ENCODE peak calls at places on chromosome 6, in four cellular contexts. L, O, E and I are unnamed samples.
A peak's percentile ranks its signal among the peaks of the same experiment; 100 is the strongest.

GRCh38 chr6:2133718-2134310 is 111.6 kb downstream of the GMDS start:
- DNase-seq in E (no peak), O (no peak), L (no peak), I (no peak)

GRCh38 chr6:132456700-132457143 is 55.4 kb upstream of the MOXD1 start:
- DNase-seq in L (no peak), E (peak; percentile 22), O (no peak), I (no peak)

GRCh38 chr6:24191346-24191745 is 65.3 kb downstream of the NRSN1 start:
- DNase-seq in E (no peak), O (no peak), L (no peak), I (no peak)

GRCh38 chr6:76165471-76166221 is 93.2 kb upstream of the IMPG1 start:
- DNase-seq in L (no peak), O (no peak), E (no peak), I (no peak)

GRCh38 chr6:17169291-17169690 is 67.4 kb downstream of the STMND1 start:
- DNase-seq in L (no peak), O (no peak), E (no peak), I (peak; percentile 83)

GRCh38 chr6:6975395-6976111 is 132.2 kb upstream of the RREB1 start:
- DNase-seq in L (no peak), O (no peak), E (no peak), I (no peak)

GRCh38 chr6:151016107-151016506 is 150.6 kb downstream of the MTHFD1L start:
- DNase-seq in E (no peak), O (no peak), L (no peak), I (no peak)

GRCh38 chr6:124400600-124400999 is 561.6 kb upstream of the RNF217 start:
- DNase-seq in O (no peak), E (no peak), L (no peak), I (no peak)

GRCh38 chr6:75334266-75335040 is 49.9 kb upstream of the TMEM30A start:
- DNase-seq in L (peak; percentile 82), E (peak; percentile 94), O (peak; percentile 84), I (peak; percentile 72)

GRCh38 chr6:156756630-156757610 is 20.3 kb upstream of the ARID1B start:
- DNase-seq in L (no peak), O (no peak), E (no peak), I (no peak)

GRCh38 chr6:117548797-117549301 is 53.5 kb downstream of the GOPC start:
- DNase-seq in E (peak; percentile 30), L (no peak), O (no peak), I (peak; percentile 73)

GRCh38 chr6:34004706-34005105 is 141.2 kb downstream of the GRM4 start:
- DNase-seq in L (no peak), O (no peak), E (no peak), I (no peak)

GRCh38 chr6:34084591-34085280 is 61.2 kb downstream of the GRM4 start:
- DNase-seq in E (no peak), L (no peak), O (no peak), I (no peak)

GRCh38 chr6:1087112-1087843 is 224.6 kb upstream of the FOXQ1 start:
- DNase-seq in L (no peak), E (no peak), O (no peak), I (no peak)

GRCh38 chr6:127971945-127972391 is 71.1 kb upstream of the THEMIS start:
- DNase-seq in O (no peak), L (no peak), E (peak; percentile 64), I (peak; percentile 70)

GRCh38 chr6:44446626-44447297 is 59.3 kb downstream of the CDC5L start:
- DNase-seq in E (no peak), O (no peak), L (no peak), I (peak; percentile 93)

GRCh38 chr6:97501875-97502274 is 218.9 kb upstream of the MMS22L start:
- DNase-seq in L (no peak), E (no peak), O (no peak), I (no peak)

GRCh38 chr6:30589754-30590358 is 18.6 kb downstream of the ABCF1 start:
- DNase-seq in E (no peak), O (no peak), L (no peak), I (no peak)

GRCh38 chr6:84489598-84489997 is 262.2 kb upstream of the CEP162 start:
- DNase-seq in E (no peak), O (no peak), L (no peak), I (no peak)

GRCh38 chr6:40950986-40951730 is 87.9 kb downstream of the UNC5CL start:
- DNase-seq in E (peak; percentile 81), L (no peak), O (no peak), I (peak; percentile 41)

GRCh38 chr6:138486249-138487121 is 12.8 kb downstream of the NHSL1 start:
- DNase-seq in O (no peak), E (peak; percentile 81), L (no peak), I (no peak)

GRCh38 chr6:87660226-87660886 is 41.7 kb downstream of the AKIRIN2 start:
- DNase-seq in E (no peak), L (no peak), O (no peak), I (peak; percentile 83)

GRCh38 chr6:131831392-131831791 is 23.6 kb downstream of the ENPP1 start:
- DNase-seq in L (no peak), E (no peak), O (no peak), I (peak; percentile 46)

GRCh38 chr6:88983532-88983931 is 20.1 kb upstream of the RNGTT start:
- DNase-seq in E (peak; percentile 62), O (peak; percentile 55), L (no peak), I (peak; percentile 36)

GRCh38 chr6:136077834-136078576 is 172.1 kb downstream of the MTFR2 start:
- DNase-seq in E (no peak), O (no peak), L (no peak), I (peak; percentile 96)

GRCh38 chr6:134175532-134176282 is 123.3 kb upstream of the SLC2A12 start:
- DNase-seq in O (no peak), L (no peak), E (peak; percentile 81), I (peak; percentile 78)

GRCh38 chr6:155247618-155248017 is 16.2 kb upstream of the CLDN20 start:
- DNase-seq in O (no peak), L (no peak), E (peak; percentile 33), I (peak; percentile 26)

GRCh38 chr6:169248521-169248971 is 5.1 kb downstream of the THBS2 start:
- DNase-seq in E (no peak), O (no peak), L (no peak), I (no peak)

GRCh38 chr6:106084973-106085686 is 1.0 kb upstream of the PRDM1 start:
- DNase-seq in E (peak; percentile 71), L (no peak), O (no peak), I (peak; percentile 68)

GRCh38 chr6:137550527-137550926 is 56.3 kb upstream of the OLIG3 start:
- DNase-seq in E (no peak), L (no peak), O (no peak), I (no peak)

GRCh38 chr6:56992703-56993102 is 37.8 kb downstream of the BEND6 start:
- DNase-seq in E (no peak), O (no peak), L (no peak), I (peak; percentile 3)

GRCh38 chr6:68049562-68049961 is 585.5 kb upstream of the ADGRB3 start:
- DNase-seq in E (no peak), L (no peak), O (no peak), I (no peak)

GRCh38 chr6:75748743-75749538 is at the start of gene MYO6:
- DNase-seq in E (peak; percentile 70), O (peak; percentile 83), L (peak; percentile 36), I (peak; percentile 47)

GRCh38 chr6:30162265-30163089 is 869 bp upstream of the TRIM15 start:
- DNase-seq in L (no peak), O (no peak), E (no peak), I (no peak)

GRCh38 chr6:146905313-146905712 is 298.9 kb upstream of the STXBP5 start:
- DNase-seq in L (no peak), E (peak; percentile 30), O (no peak), I (peak; percentile 42)

GRCh38 chr6:46684771-46685170 is 2.9 kb upstream of the TDRD6 start:
- DNase-seq in L (no peak), O (no peak), E (no peak), I (peak; percentile 44)

GRCh38 chr6:41674231-41675000 is 36.1 kb downstream of the MDFI start:
- DNase-seq in L (no peak), E (no peak), O (no peak), I (no peak)

DNA sequence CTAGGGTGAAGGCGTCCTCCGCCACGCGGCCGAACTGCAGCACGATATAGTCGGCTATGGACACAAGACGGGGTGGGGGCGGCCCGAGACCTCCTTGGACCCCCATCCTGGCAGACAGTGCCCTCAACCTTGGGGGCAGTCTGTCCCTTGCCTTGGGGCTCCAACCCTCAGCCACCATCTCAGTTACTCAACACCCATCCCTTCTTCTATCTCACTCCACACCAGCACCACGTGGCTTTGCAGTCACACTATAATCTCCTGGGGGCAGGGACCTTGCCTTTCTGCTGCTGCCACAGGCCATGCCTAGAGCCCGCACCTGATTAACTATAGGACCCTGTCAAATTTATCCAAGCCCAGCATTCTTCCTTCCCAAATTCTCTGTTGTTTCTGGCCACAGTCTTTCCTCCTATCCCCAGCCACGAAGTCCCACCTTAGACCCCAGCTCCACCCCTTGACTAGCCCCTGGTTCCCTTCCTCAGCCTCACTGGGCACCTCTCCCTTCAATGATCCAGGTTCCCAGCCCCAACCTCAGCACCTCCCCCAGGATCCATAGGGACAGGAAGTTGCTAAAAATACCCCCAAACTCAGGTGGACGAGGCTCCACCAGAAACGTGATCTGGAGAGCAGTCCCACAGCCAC is 1.6 kb upstream of the TEAD3 start:
- DNase-seq in O (no peak), E (peak; percentile 63), L (no peak), I (no peak)
- H2BK120ac ChIP-seq in O (no peak overlapping the region), E (peak overlapping the region; percentile 0), L (no peak overlapping the region), I (peak overlapping the region; percentile 36)

GRCh38 chr6:39417440-39417839 is 94.9 kb upstream of the KCNK16 start:
- DNase-seq in O (no peak), E (no peak), L (no peak), I (no peak)
- H2BK5ac ChIP-seq in O (no peak overlapping the region), E (no peak overlapping the region), L (no peak overlapping the region), I (no peak overlapping the region)

GRCh38 chr6:158769696-158770446 is 49.3 kb downstream of the EZR start:
- DNase-seq in L (no peak), O (no peak), E (peak; percentile 55), I (no peak)
- H3K56ac ChIP-seq in L (no peak overlapping the region), O (no peak overlapping the region), E (no peak overlapping the region), I (no peak overlapping the region)

GRCh38 chr6:119126140-119126539 is 47.7 kb upstream of the FAM184A start:
- DNase-seq in E (no peak), L (no peak), O (no peak), I (no peak)
- H2BK120ac ChIP-seq in E (no peak overlapping the region), L (no peak overlapping the region), O (no peak overlapping the region), I (no peak overlapping the region)

DNA sequence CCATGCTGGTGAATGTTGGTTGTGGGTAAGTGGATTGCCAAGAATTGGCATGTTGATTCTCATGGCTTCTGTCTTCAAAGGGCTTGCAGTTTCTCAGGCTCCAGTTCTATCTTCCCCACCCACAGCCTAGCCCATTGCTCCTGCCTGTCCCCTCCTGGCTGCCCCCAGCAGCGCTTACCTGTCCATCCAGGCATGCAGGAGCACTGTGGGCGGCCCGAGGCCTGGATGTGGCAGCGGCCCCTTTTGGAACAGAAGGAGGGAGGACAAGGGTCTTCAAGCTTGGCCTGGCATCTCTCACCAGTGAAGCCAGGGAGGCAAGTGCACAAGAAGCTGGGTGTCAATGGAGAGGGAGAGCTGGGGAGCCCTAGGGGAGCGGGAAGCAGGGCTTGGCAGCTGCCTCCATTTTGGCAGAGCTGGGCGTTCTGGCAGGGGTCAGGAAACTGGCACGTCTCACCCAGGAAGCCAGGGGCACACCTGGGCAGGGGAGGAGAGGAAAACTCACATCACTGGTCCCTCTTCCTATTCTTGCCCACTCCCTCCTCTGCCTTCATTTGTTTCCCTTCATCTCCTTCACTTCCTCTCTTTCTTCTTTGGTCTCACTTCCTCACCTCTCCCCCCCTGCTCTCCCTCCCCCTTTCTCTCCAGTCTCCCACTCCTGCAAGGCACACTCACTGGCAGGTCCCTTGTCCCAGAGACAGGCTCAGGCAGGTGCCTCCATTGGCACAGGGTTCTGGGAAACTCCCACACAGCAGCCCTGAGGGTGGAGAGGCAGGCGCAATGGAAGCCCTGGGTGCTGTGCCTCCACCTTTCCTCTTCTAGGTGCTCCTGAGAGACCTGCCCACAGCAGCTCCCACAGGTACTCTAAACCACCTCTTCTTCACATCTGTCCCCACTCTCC is 1.3 kb downstream of the NOTCH4 start:
- DNase-seq in O (no peak), L (no peak), E (no peak), I (no peak)
- H2BK5ac ChIP-seq in O (no peak overlapping the region), L (peak overlapping the region; percentile 52), E (no peak overlapping the region), I (no peak overlapping the region)